ENCODE peak calls at places on chromosomes 11 and 22, in nine cellular contexts. L is A549, W is sigmoid colon, V is K562, X is tibial nerve, F is SK-N-SH, H is ovary, Y is transverse colon, G is suprapubic skin. U is an unnamed sample.
A peak's percentile ranks its signal among the peaks of the same experiment; 100 is the strongest.

GRCh38 chr11:18594999-18595749 is 4.4 kb upstream of the MISFA start:
- DNase-seq in L (no peak), W (no peak), V (no peak), X (no peak), F (peak; percentile 23), H (no peak), Y (no peak), G (no peak), U (no peak)

GRCh38 chr22:49488943-49489342 is 338.7 kb downstream of the BRD1 start:
- DNase-seq in L (no peak), W (no peak), V (no peak), X (no peak), F (no peak), H (no peak), Y (no peak), G (no peak), U (no peak)

GRCh38 chr11:11243258-11243789 is 109.7 kb downstream of the CSNK2A3 start:
- DNase-seq in L (no peak), W (peak; percentile 84), V (no peak), X (peak; percentile 32), F (no peak), H (peak; percentile 35), Y (no peak), G (peak; percentile 68), U (peak; percentile 93)

GRCh38 chr22:45271667-45272188 is 13.0 kb upstream of the UPK3A start:
- DNase-seq in L (no peak), W (peak; percentile 92), V (no peak), X (no peak), F (no peak), H (no peak), Y (peak; percentile 52), G (no peak), U (no peak)

GRCh38 chr11:62544521-62545436 is 1.8 kb downstream of the AHNAK start:
- DNase-seq in L (peak; percentile 48), W (peak; percentile 69), V (peak; percentile 39), X (no peak), F (no peak), H (no peak), Y (peak; percentile 68), G (peak; percentile 76), U (no peak)

GRCh38 chr11:17369094-17369493 is 17.5 kb downstream of the NCR3LG1 start:
- DNase-seq in L (no peak), W (no peak), V (no peak), X (no peak), F (no peak), H (no peak), Y (no peak), G (no peak), U (no peak)

GRCh38 chr11:117239295-117239694 is 6.8 kb downstream of the RNF214 start:
- DNase-seq in L (peak; percentile 71), W (no peak), V (no peak), X (no peak), F (no peak), H (no peak), Y (no peak), G (no peak), U (no peak)

GRCh38 chr11:66476841-66477251 is 3.4 kb upstream of the DPP3 start:
- DNase-seq in L (peak; percentile 23), W (no peak), V (no peak), X (no peak), F (peak; percentile 64), H (no peak), Y (no peak), G (no peak), U (no peak)

DNA sequence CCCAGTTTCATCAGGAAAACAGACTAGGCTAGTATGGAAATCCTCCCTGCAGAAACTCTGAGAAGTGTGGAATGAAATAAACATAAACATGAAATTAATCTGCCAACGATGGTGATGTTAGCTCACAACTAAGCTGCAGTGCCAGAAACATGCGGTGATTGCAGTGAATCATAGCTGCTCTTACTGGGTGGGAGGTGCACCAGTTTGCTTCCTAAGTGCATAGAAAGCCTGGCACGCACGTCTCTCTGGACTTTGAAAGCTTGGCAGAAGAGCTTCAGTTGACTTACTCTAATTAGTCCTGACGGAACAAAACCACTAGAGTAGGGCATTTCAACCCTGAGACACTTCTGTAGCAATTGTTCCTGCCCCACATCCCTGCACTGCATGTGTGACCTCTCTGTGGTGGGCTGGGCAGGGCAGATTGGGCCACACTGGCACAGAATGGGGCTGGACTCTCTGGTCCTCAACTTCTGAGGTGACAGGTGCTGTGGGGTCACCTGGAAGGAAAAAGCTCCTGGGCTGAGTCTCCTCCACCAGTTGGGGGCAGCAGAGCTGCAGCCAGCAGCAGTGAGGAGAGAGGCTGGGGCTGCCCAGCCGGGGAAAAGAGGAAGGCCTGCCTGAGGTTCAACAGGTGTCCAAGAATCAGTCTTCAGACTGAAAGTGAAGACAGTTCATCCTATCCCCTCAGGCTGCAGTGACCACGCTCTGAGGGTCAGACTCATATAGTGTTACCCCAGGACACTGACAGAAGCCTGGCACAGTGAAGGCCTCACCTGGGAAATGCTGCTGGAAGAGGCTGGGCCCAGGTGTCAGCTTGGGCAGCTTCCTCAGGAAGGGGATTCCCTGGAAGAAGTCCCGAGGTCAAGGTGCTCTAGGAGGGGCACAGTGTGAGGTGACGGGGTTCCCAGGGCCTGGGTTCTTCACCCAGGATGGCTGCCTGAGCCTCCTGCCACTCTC is 40.5 kb downstream of the GGTLC2 start:
- DNase-seq in L (peak; percentile 30), W (peak; percentile 43), V (peak; percentile 78), X (no peak), F (no peak), H (no peak), Y (peak; percentile 58), G (no peak), U (no peak)
- TF ChIP-seq CTCF in L (peak; percentile 54), W (no peak), V (no peak), X (no peak), F (peak; percentile 41), H (no peak), Y (peak; percentile 14), G (no peak), U (no peak)

GRCh38 chr11:134742228-134742612 is 330.2 kb upstream of the B3GAT1 start:
- DNase-seq in L (no peak), W (no peak), V (no peak), X (no peak), F (no peak), H (no peak), Y (no peak), G (peak; percentile 7), U (no peak)

GRCh38 chr11:134741453-134742227 is 329.6 kb upstream of the B3GAT1 start:
- DNase-seq in L (no peak), W (no peak), V (no peak), X (no peak), F (no peak), H (no peak), Y (no peak), G (no peak), U (no peak)

GRCh38 chr11:134739136-134739535 is 327.1 kb upstream of the B3GAT1 start:
- DNase-seq in L (no peak), W (no peak), V (no peak), X (no peak), F (no peak), H (no peak), Y (no peak), G (peak; percentile 13), U (no peak)

GRCh38 chr11:134738581-134738980 is 326.5 kb upstream of the B3GAT1 start:
- DNase-seq in L (no peak), W (no peak), V (no peak), X (no peak), F (no peak), H (no peak), Y (no peak), G (peak; percentile 3), U (no peak)

DNA sequence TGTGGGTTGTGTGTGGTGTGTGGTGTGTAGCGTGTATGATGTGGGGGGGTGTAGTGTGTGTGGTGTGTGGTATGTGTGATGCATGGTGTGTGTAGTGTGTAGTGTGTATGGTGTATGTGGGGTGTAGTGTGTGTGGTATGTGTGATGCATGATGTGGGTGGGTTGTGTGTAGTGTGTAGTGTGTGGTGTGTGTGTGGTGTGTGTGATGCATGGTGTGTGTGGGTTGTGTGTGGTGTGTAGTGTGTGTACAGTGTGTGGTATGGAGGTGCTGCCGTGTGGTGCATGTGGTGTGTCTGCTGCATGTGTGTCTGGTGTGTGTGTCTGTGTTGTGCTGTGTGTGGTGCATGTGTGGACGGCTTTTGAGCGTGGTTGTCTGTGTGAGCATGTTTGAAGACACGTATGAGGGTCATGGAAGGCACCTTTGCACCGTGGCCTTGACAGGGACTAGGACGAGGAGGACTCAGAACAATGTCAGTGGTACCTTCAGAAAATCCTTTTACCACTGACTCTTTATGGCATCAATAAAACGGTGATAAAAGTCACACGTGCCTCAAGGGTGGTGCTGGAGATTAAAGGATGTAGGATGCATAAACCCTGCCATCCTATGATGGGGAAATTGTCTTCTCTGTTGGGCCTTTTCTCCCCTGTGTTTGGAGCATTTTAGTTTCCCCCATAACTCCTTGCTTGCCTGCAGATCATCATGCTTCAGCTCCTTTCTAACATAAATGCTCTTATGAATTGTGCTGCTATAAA is 328.7 kb upstream of the B3GAT1 start:
- DNase-seq in L (no peak), W (no peak), V (no peak), X (no peak), F (no peak), H (no peak), Y (no peak), G (peak; percentile 5), U (no peak)
- H3K9me3 ChIP-seq in L (no peaks in the 10 kb centered on the region), W (no peaks in the 10 kb centered on the region), V (no peaks in the 10 kb centered on the region), X (no peaks in the 10 kb centered on the region), F (no peaks in the 10 kb centered on the region), H (no peaks in the 10 kb centered on the region), Y (no peaks in the 10 kb centered on the region), G (no peaks in the 10 kb centered on the region), U (no peaks in the 10 kb centered on the region)

GRCh38 chr11:131005829-131006228 is 89.5 kb upstream of the SNX19 start:
- DNase-seq in L (no peak), W (no peak), V (no peak), X (no peak), F (no peak), H (no peak), Y (no peak), G (no peak), U (no peak)

GRCh38 chr11:130995266-130995665 is 79.0 kb upstream of the SNX19 start:
- DNase-seq in L (no peak), W (no peak), V (no peak), X (no peak), F (no peak), H (no peak), Y (no peak), G (no peak), U (no peak)

GRCh38 chr11:131002145-131002544 is 85.9 kb upstream of the SNX19 start:
- DNase-seq in L (no peak), W (no peak), V (no peak), X (no peak), F (no peak), H (no peak), Y (no peak), G (no peak), U (no peak)

GRCh38 chr11:130999086-130999485 is 82.8 kb upstream of the SNX19 start:
- DNase-seq in L (no peak), W (no peak), V (no peak), X (no peak), F (no peak), H (no peak), Y (no peak), G (no peak), U (no peak)

DNA sequence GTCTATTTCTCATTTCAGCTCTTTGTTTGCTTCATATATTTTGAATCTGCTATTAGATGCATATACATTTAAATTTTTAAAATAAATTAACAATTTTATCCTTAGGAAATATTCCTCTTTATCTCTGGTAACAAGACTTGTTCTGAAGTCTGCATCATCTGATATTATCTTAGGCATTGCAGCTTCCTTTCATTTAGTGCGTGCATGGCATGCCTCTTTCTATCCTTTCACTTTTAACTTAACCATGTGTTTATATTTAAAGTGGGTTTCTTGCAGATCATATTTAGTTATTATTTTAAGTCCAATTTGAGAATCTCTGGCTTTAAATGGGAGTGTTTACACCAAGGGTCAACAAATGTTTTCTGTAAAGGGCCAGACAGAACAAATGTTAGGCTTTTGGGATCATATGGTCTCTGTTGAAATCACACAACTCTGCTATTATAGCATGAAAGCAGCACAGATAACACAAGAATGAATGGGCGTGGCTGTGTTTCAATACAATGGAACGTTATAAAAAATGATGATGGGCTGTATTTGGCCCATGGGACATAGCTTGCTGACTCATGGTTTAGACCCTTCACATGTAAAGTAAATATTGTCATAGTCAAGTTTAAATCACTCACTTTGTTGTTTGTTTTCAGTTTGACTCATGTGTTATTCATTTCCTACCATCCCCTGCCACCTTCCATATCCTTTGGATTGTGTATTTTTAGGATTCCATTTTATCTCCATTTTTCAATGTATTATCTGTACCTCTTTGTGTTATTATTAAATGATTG is 83.9 kb upstream of the SNX19 start:
- DNase-seq in L (peak; percentile 87), W (no peak), V (no peak), X (no peak), F (no peak), H (no peak), Y (no peak), G (no peak), U (no peak)
- TF ChIP-seq EP300 in L (peak; percentile 54), W (no peak), V (no peak), X (no peak), F (no peak), H (no peak), Y (no peak), G (no peak), U (no peak)

DNA sequence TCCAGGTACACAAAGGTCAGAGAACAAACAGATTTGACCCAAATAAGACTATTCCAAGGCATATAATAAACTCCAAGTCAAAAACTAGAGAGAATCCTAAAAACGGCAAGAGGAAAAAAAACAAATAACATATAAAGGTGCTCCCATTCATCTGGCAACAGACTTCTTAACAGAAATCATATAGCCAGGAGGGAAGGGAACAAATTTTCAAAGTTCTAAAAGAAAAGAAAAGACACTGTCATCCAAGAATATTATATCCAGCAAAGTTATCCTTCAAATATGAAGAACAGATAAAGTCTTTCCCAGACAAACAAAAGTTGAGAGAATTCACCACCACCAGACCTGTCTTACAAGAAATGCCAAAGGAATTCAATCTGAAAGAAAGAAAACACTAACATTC is 11.1 kb downstream of the EFCAB6 start:
- DNase-seq in L (no peak), W (no peak), V (no peak), X (no peak), F (no peak), H (no peak), Y (no peak), G (no peak), U (no peak)
- TF ChIP-seq CTCF in L (no peak), W (no peak), V (no peak), X (no peak), F (no peak), H (no peak), Y (no peak), G (no peak), U (no peak)